ENCODE peak calls at places on chromosomes 4 and X, in five cellular contexts. V is H54, F is kidney, N is fibroblast of mammary gland, X is NCI-H1105. O is an unnamed sample.
A peak's percentile ranks its signal among the peaks of the same experiment; 100 is the strongest.

GRCh38 chr4:151644625-151645024 is 116.2 kb downstream of the GATB start:
- DNase-seq in V (peak; percentile 5), F (no peak), N (no peak), X (no peak), O (no peak)

GRCh38 chr4:71648448-71648847 is 135.4 kb downstream of the GC start:
- DNase-seq in V (no peak), F (no peak), N (no peak), X (no peak), O (no peak)

GRCh38 chr4:140943887-140944515 is 187.8 kb upstream of the TBC1D9 start:
- DNase-seq in V (no peak), F (no peak), N (peak; percentile 72), X (no peak), O (peak; percentile 71)

GRCh38 chr4:80036949-80037348 is 36.1 kb downstream of the ANTXR2 start:
- DNase-seq in V (no peak), F (no peak), N (peak; percentile 87), X (no peak), O (peak; percentile 96)

GRCh38 chr4:119321921-119322687 is at the start of gene FABP2:
- DNase-seq in V (no peak), F (no peak), N (no peak), X (no peak), O (no peak)

GRCh38 chrX:152930516-152930915 is 32.6 kb downstream of the ZNF185 start:
- DNase-seq in V (no peak), F (no peak), N (no peak), X (no peak), O (no peak)

GRCh38 chrX:46218373-46218772 is 326.8 kb downstream of the ZNF674 start:
- DNase-seq in V (no peak), F (no peak), N (no peak), X (no peak), O (no peak)

GRCh38 chr4:13912966-13913365 is 285.4 kb upstream of the BOD1L1 start:
- DNase-seq in V (no peak), F (no peak), N (peak; percentile 87), X (no peak), O (peak; percentile 86)

GRCh38 chrX:11629593-11630211 is 36.0 kb downstream of the ARHGAP6 start:
- DNase-seq in V (no peak), F (no peak), N (peak; percentile 89), X (no peak), O (peak; percentile 91)

GRCh38 chr4:109012286-109012880 is 249.5 kb upstream of the ETNPPL start:
- DNase-seq in V (no peak), F (peak; percentile 60), N (no peak), X (no peak), O (no peak)

GRCh38 chrX:101359966-101360365 is 11.4 kb upstream of the TIMM8A start:
- DNase-seq in V (no peak), F (no peak), N (no peak), X (no peak), O (peak; percentile 9)

GRCh38 chr4:175873707-175874106 is 61.6 kb upstream of the GPM6A start:
- DNase-seq in V (no peak), F (no peak), N (no peak), X (peak; percentile 3), O (no peak)

GRCh38 chr4:122903766-122904165 is 18.6 kb downstream of the NUDT6 start:
- DNase-seq in V (no peak), F (no peak), N (no peak), X (no peak), O (no peak)

GRCh38 chr4:142818009-142818408 is 28.1 kb downstream of the INPP4B start:
- DNase-seq in V (no peak), F (no peak), N (peak; percentile 35), X (no peak), O (peak; percentile 80)

GRCh38 chrX:77510007-77510406 is 62.8 kb downstream of the FGF16 start:
- DNase-seq in V (no peak), F (no peak), N (no peak), X (no peak), O (no peak)

GRCh38 chr4:151458148-151458547 is 49.2 kb downstream of the FHIP1A start:
- DNase-seq in V (no peak), F (no peak), N (no peak), X (no peak), O (no peak)

GRCh38 chr4:186642530-186642929 is 81.1 kb downstream of the FAT1 start:
- DNase-seq in V (no peak), F (no peak), N (no peak), X (no peak), O (no peak)

O was measured in fibroblast of pulmonary artery.